ENCODE peak calls at places on chromosomes 4 and X, in four cellular contexts. X is heart left ventricle, R is stomach, K is germinal center. P is an unnamed sample.
A peak's percentile ranks its signal among the peaks of the same experiment; 100 is the strongest.

GRCh38 chr4:95548738-95549245 is at the start of gene UNC5C:
- DNase-seq in X (peak; percentile 83), R (peak; percentile 36), K (no peak), P (peak; percentile 21)

GRCh38 chr4:84279678-84280077 is 219.4 kb downstream of the NKX6-1 start:
- DNase-seq in X (no peak), R (no peak), K (no peak), P (no peak)

GRCh38 chr4:74451214-74451661 is 6.3 kb downstream of the AREG start:
- DNase-seq in X (no peak), R (no peak), K (no peak), P (no peak)

GRCh38 chr4:152079543-152080293 is 318.9 kb upstream of the GATB start:
- DNase-seq in X (no peak), R (no peak), K (no peak), P (no peak)

GRCh38 chrX:6383488-6383887 is 151.4 kb downstream of the VCX3A start:
- DNase-seq in X (no peak), R (no peak), K (no peak), P (no peak)

GRCh38 chrX:123263246-123263757 is 79.2 kb downstream of the GRIA3 start:
- DNase-seq in X (no peak), R (no peak), K (no peak), P (no peak)

GRCh38 chr4:150943831-150944230 is 71.3 kb downstream of the LRBA start:
- DNase-seq in X (no peak), R (no peak), K (no peak), P (no peak)

GRCh38 chrX:85836868-85837267 is 210.5 kb downstream of the CHM start:
- DNase-seq in X (no peak), R (no peak), K (no peak), P (no peak)

GRCh38 chr4:7719354-7720174 is 220.1 kb downstream of the AFAP1 start:
- DNase-seq in X (peak; percentile 44), R (peak; percentile 49), K (peak; percentile 66), P (peak; percentile 87)

GRCh38 chr4:25569726-25570125 is 85.9 kb upstream of the SLC34A2 start:
- DNase-seq in X (no peak), R (no peak), K (no peak), P (no peak)

GRCh38 chrX:43882294-43882681 is at the start of gene MAOB:
- DNase-seq in X (peak; percentile 53), R (peak; percentile 37), K (no peak), P (peak; percentile 19)

GRCh38 chrX:132231587-132231986 is 12.3 kb upstream of the RAP2C start:
- DNase-seq in X (no peak), R (no peak), K (no peak), P (no peak)

GRCh38 chr4:14985161-14985560 is 17.1 kb upstream of the CPEB2 start:
- DNase-seq in X (no peak), R (no peak), K (no peak), P (no peak)

GRCh38 chr4:128924951-128925350 is 115.5 kb downstream of the JADE1 start:
- DNase-seq in X (no peak), R (no peak), K (no peak), P (no peak)

GRCh38 chr4:146243141-146243882 is 29.0 kb downstream of the REELD1 start:
- DNase-seq in X (peak; percentile 24), R (no peak), K (peak; percentile 74), P (peak; percentile 92)

GRCh38 chrX:101659601-101660063 is at the start of gene ARMCX2:
- DNase-seq in X (peak; percentile 52), R (peak; percentile 36), K (no peak), P (peak; percentile 66)

GRCh38 chr4:151227731-151228130 is 49.2 kb upstream of the PRSS48 start:
- DNase-seq in X (peak; percentile 72), R (no peak), K (no peak), P (no peak)

GRCh38 chrX:24870143-24870542 is 145.6 kb downstream of the ARX start:
- DNase-seq in X (no peak), R (no peak), K (no peak), P (no peak)

GRCh38 chr4:140252144-140252741 is 98.3 kb upstream of the MAML3 start:
- DNase-seq in X (no peak), R (peak; percentile 31), K (no peak), P (peak; percentile 25)

GRCh38 chr4:91128519-91128918 is 1001.3 kb downstream of the CCSER1 start:
- DNase-seq in X (no peak), R (no peak), K (no peak), P (no peak)

GRCh38 chrX:135923353-135923752 is 29.8 kb downstream of the SAGE1 start:
- DNase-seq in X (no peak), R (no peak), K (no peak), P (no peak)

GRCh38 chr4:87819281-87819919 is 13.4 kb upstream of the MEPE start:
- DNase-seq in X (no peak), R (no peak), K (no peak), P (no peak)